ENCODE peak calls at places on chromosome 16, in five cellular contexts. Y is body of pancreas, R is skeletal muscle cell, K is hippocampal formation, P is OCI-M1. N is an unnamed sample.

GRCh38 chr16:51939371-51940005 is 607.5 kb downstream of the TOX3 start:
- DNase-seq in Y (no peak), R (no peak), K (no peak), P (no peak), N (no peak)

GRCh38 chr16:87956169-87956770 is 5.0 kb downstream of the BANP start:
- DNase-seq in Y (no peak), R (no peak), K (no peak), P (peak), N (peak)

GRCh38 chr16:14011846-14012245 is 59.3 kb upstream of the MRTFB start:
- DNase-seq in Y (peak), R (no peak), K (no peak), P (no peak), N (no peak)

GRCh38 chr16:25010542-25010941 is 4.6 kb downstream of the ARHGAP17 start:
- DNase-seq in Y (no peak), R (no peak), K (no peak), P (no peak), N (no peak)

GRCh38 chr16:54673353-54673752 is 257.3 kb upstream of the IRX5 start:
- DNase-seq in Y (no peak), R (no peak), K (no peak), P (no peak), N (no peak)

GRCh38 chr16:17380613-17381012 is 90.1 kb downstream of the XYLT1 start:
- DNase-seq in Y (no peak), R (no peak), K (no peak), P (no peak), N (no peak)

GRCh38 chr16:2026461-2027023 is at the start of gene NHERF2:
- DNase-seq in Y (peak), R (no peak), K (peak), P (no peak), N (no peak)

GRCh38 chr16:1152651-1153259 is at the start of gene CACNA1H:
- DNase-seq in Y (no peak), R (no peak), K (no peak), P (no peak), N (no peak)

GRCh38 chr16:23143391-23143790 is 5.9 kb downstream of the USP31 start:
- DNase-seq in Y (no peak), R (no peak), K (no peak), P (no peak), N (no peak)

GRCh38 chr16:48117217-48118105 is 38.3 kb downstream of the ABCC12 start:
- DNase-seq in Y (no peak), R (no peak), K (no peak), P (peak), N (peak)